ENCODE peak calls at places on chromosome 1, in five cellular contexts. One of them, this sample, is unnamed.
A peak's percentile ranks its signal among the peaks of the same experiment; 100 is the strongest.

GRCh38 chr1:85707267-85707989 is 805 bp downstream of the ZNHIT6 start:
- DNase-seq in K562: no peak
- DNase-seq in H9: no peak
- DNase-seq in PC-3: no peak
- DNase-seq in fibroblast of lung: no peak
- DNase-seq in this sample: no peak

GRCh38 chr1:47436979-47437517 is 796 bp upstream of the FOXD2 start:
- DNase-seq in K562: no peak
- DNase-seq in H9: no peak
- DNase-seq in PC-3: peak; percentile 24
- DNase-seq in fibroblast of lung: peak; percentile 31
- DNase-seq in this sample: no peak

GRCh38 chr1:236400061-236400638 is 6.1 kb downstream of the EDARADD start:
- DNase-seq in K562: no peak
- DNase-seq in H9: peak; percentile 47
- DNase-seq in PC-3: no peak
- DNase-seq in fibroblast of lung: no peak
- DNase-seq in this sample: no peak

GRCh38 chr1:211126622-211127021 is 7.3 kb downstream of the KCNH1 start:
- DNase-seq in K562: no peak
- DNase-seq in H9: no peak
- DNase-seq in PC-3: no peak
- DNase-seq in fibroblast of lung: no peak
- DNase-seq in this sample: no peak

GRCh38 chr1:46603481-46603857 is 599 bp downstream of the MKNK1 start:
- DNase-seq in K562: no peak
- DNase-seq in H9: no peak
- DNase-seq in PC-3: no peak
- DNase-seq in fibroblast of lung: no peak
- DNase-seq in this sample: no peak

GRCh38 chr1:98949166-98949565 is 55.5 kb downstream of the PLPPR5 start:
- DNase-seq in K562: no peak
- DNase-seq in H9: no peak
- DNase-seq in PC-3: no peak
- DNase-seq in fibroblast of lung: no peak
- DNase-seq in this sample: no peak

GRCh38 chr1:169892176-169892818 is 1.4 kb downstream of the SCYL3 start:
- DNase-seq in K562: no peak
- DNase-seq in H9: no peak
- DNase-seq in PC-3: no peak
- DNase-seq in fibroblast of lung: no peak
- DNase-seq in this sample: no peak

GRCh38 chr1:184028854-184029623 is 8.5 kb downstream of the COLGALT2 start:
- DNase-seq in K562: no peak
- DNase-seq in H9: no peak
- DNase-seq in PC-3: no peak
- DNase-seq in fibroblast of lung: no peak
- DNase-seq in this sample: no peak

GRCh38 chr1:230713915-230714764 is at the start of gene AGT:
- DNase-seq in K562: no peak
- DNase-seq in H9: no peak
- DNase-seq in PC-3: peak; percentile 95
- DNase-seq in fibroblast of lung: peak; percentile 94
- DNase-seq in this sample: peak; percentile 15

GRCh38 chr1:231337043-231337471 is 595 bp downstream of the EXOC8 start:
- DNase-seq in K562: peak; percentile 57
- DNase-seq in H9: no peak
- DNase-seq in PC-3: no peak
- DNase-seq in fibroblast of lung: no peak
- DNase-seq in this sample: no peak

GRCh38 chr1:239527046-239527693 is 140.8 kb downstream of the CHRM3 start:
- DNase-seq in K562: no peak
- DNase-seq in H9: no peak
- DNase-seq in PC-3: no peak
- DNase-seq in fibroblast of lung: no peak
- DNase-seq in this sample: no peak

GRCh38 chr1:25024631-25025350 is 94.7 kb upstream of the RUNX3 start:
- DNase-seq in K562: no peak
- DNase-seq in H9: no peak
- DNase-seq in PC-3: no peak
- DNase-seq in fibroblast of lung: no peak
- DNase-seq in this sample: no peak

GRCh38 chr1:95096218-95096841 is 20.8 kb upstream of the TLCD4 start:
- DNase-seq in K562: peak; percentile 24
- DNase-seq in H9: no peak
- DNase-seq in PC-3: peak; percentile 86
- DNase-seq in fibroblast of lung: no peak
- DNase-seq in this sample: peak; percentile 58

GRCh38 chr1:59511476-59512465 is 214.9 kb downstream of the FGGY start:
- DNase-seq in K562: no peak
- DNase-seq in H9: no peak
- DNase-seq in PC-3: no peak
- DNase-seq in fibroblast of lung: peak; percentile 59
- DNase-seq in this sample: no peak

GRCh38 chr1:187384504-187384903 is 555.8 kb downstream of the PLA2G4A start:
- DNase-seq in K562: no peak
- DNase-seq in H9: no peak
- DNase-seq in PC-3: no peak
- DNase-seq in fibroblast of lung: no peak
- DNase-seq in this sample: no peak

GRCh38 chr1:182595641-182596240 is 6.7 kb upstream of the RNASEL start:
- DNase-seq in K562: peak; percentile 76
- DNase-seq in H9: peak; percentile 72
- DNase-seq in PC-3: peak; percentile 63
- DNase-seq in fibroblast of lung: peak; percentile 67
- DNase-seq in this sample: peak; percentile 45

GRCh38 chr1:115332813-115333608 is 5.0 kb downstream of the NGF start:
- DNase-seq in K562: no peak
- DNase-seq in H9: no peak
- DNase-seq in PC-3: no peak
- DNase-seq in fibroblast of lung: peak; percentile 88
- DNase-seq in this sample: no peak

GRCh38 chr1:1168156-1168450 is 5.6 kb upstream of the TTLL10 start:
- DNase-seq in K562: no peak
- DNase-seq in H9: peak; percentile 19
- DNase-seq in PC-3: no peak
- DNase-seq in fibroblast of lung: no peak
- DNase-seq in this sample: no peak

GRCh38 chr1:198630863-198631262 is 8.0 kb upstream of the PTPRC start:
- DNase-seq in K562: no peak
- DNase-seq in H9: no peak
- DNase-seq in PC-3: no peak
- DNase-seq in fibroblast of lung: no peak
- DNase-seq in this sample: no peak

GRCh38 chr1:16146888-16147614 is 8.8 kb downstream of the EPHA2 start:
- DNase-seq in K562: peak; percentile 37
- DNase-seq in H9: no peak
- DNase-seq in PC-3: peak; percentile 68
- DNase-seq in fibroblast of lung: no peak
- DNase-seq in this sample: peak; percentile 52

GRCh38 chr1:216600730-216601426 is 122.4 kb downstream of the ESRRG start:
- DNase-seq in K562: no peak
- DNase-seq in H9: peak; percentile 73
- DNase-seq in PC-3: peak; percentile 82
- DNase-seq in fibroblast of lung: peak; percentile 87
- DNase-seq in this sample: peak; percentile 17

DNA sequence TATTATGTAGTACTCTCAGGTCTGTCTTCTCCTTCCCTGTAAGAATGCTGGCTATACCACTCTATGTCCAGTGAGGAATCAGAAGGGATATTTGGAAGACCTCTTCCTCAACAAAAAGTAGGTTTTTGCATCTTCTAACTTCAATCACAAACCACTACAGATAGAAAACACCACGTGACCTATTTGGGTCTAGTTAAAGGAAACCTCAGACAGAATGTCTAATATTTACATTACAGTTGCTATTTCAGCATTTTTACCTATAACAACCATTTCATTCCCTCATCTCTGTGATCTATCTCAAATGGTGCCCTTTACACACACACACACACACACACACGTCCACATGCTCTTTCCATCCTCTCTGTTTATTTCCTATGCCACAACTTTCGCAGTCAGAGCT is 7.9 kb upstream of the ADORA3 start:
- DNase-seq in K562: no peak
- DNase-seq in H9: no peak
- DNase-seq in PC-3: no peak
- DNase-seq in fibroblast of lung: no peak
- DNase-seq in this sample: no peak
- H3K4me1 ChIP-seq in K562: peaks cover 31% of the 10 kb centered on the region
- H3K4me1 ChIP-seq in H9: no peaks in the 10 kb centered on the region
- H3K4me1 ChIP-seq in PC-3: peaks cover 12% of the 10 kb centered on the region
- H3K4me1 ChIP-seq in fibroblast of lung: peaks cover 9% of the 10 kb centered on the region
- H3K4me1 ChIP-seq in this sample: peaks cover 23% of the 10 kb centered on the region

GRCh38 chr1:93579891-93580290 is 101.7 kb downstream of the BCAR3 start:
- DNase-seq in K562: no peak
- DNase-seq in H9: no peak
- DNase-seq in PC-3: peak; percentile 90
- DNase-seq in fibroblast of lung: peak; percentile 96
- DNase-seq in this sample: peak; percentile 100
- H3K79me2 ChIP-seq in K562: no peaks in the 10 kb centered on the region
- H3K79me2 ChIP-seq in H9: no peaks in the 10 kb centered on the region
- H3K79me2 ChIP-seq in PC-3: peaks cover 81% of the 10 kb centered on the region
- H3K79me2 ChIP-seq in fibroblast of lung: peaks cover 22% of the 10 kb centered on the region
- H3K79me2 ChIP-seq in this sample: peaks cover 95% of the 10 kb centered on the region

GRCh38 chr1:41475346-41475745 is 9.1 kb downstream of the EDN2 start:
- DNase-seq in K562: no peak
- DNase-seq in H9: no peak
- DNase-seq in PC-3: no peak
- DNase-seq in fibroblast of lung: no peak
- DNase-seq in this sample: no peak
- H3K4me1 ChIP-seq in K562: no peaks in the 10 kb centered on the region
- H3K4me1 ChIP-seq in H9: no peaks in the 10 kb centered on the region
- H3K4me1 ChIP-seq in PC-3: no peaks in the 10 kb centered on the region
- H3K4me1 ChIP-seq in fibroblast of lung: no peaks in the 10 kb centered on the region
- H3K4me1 ChIP-seq in this sample: peaks cover 37% of the 10 kb centered on the region

DNA sequence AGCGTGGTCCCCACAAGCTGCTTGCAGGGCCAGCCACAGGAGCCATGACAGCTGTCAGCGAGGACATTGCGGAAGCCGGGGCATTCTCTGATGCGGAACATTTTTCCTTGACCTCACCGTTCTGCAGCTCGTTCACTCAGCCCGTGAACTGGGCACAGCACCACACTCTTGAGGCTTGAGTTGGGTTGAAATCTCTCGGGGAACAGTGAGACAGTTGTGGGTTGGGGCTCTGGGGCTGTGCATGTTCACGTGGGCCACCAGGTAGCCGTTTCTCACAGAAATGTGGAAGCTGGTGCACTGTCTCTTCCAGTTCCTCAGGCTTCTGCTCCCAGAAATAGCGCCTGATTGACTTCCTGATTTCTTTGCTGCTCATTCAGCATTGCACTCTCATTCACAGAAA is 69.8 kb downstream of the SPSB1 start:
- DNase-seq in K562: no peak
- DNase-seq in H9: no peak
- DNase-seq in PC-3: no peak
- DNase-seq in fibroblast of lung: no peak
- DNase-seq in this sample: no peak
- H3K79me2 ChIP-seq in K562: no peaks in the 10 kb centered on the region
- H3K79me2 ChIP-seq in H9: no peaks in the 10 kb centered on the region
- H3K79me2 ChIP-seq in PC-3: peaks cover 35% of the 10 kb centered on the region
- H3K79me2 ChIP-seq in fibroblast of lung: peaks cover 33% of the 10 kb centered on the region
- H3K79me2 ChIP-seq in this sample: no peaks in the 10 kb centered on the region

DNA sequence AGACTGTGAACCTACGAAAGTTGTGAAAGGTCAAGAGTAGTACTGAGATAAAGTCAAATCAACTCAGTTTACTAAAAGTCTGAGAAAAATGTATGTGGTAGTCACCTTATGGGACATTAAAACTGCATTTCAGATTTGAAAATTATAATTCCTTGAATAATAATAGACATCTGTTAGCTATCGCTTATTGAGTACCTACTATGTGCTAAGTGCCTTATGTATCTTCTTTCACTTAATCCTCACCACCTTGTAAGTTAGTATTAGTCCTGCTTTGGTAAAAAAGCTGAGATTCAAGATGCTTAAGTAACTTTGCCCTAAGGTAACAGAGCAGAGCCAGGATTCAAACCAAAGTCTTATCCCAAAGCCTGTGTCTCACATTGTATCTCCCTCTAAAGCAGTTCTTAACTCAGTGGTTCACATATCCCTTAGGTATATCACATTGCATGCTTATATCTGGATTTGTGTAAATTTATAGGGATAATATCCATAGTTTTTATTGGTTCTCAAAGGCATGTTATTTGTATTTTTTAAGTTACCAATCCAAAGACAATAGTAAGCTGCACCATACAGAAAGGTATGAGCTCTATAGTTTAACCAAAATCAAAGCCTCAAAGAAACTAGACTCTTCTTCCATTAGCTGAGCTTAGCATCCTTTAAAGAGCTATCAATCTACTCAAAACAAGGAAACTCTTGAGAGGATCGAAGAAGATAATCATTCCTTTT is 865 bp downstream of the PIGC start:
- DNase-seq in K562: no peak
- DNase-seq in H9: no peak
- DNase-seq in PC-3: no peak
- DNase-seq in fibroblast of lung: no peak
- DNase-seq in this sample: no peak
- H3K4me1 ChIP-seq in K562: peaks cover 32% of the 10 kb centered on the region
- H3K4me1 ChIP-seq in H9: no peaks in the 10 kb centered on the region
- H3K4me1 ChIP-seq in PC-3: peaks cover 39% of the 10 kb centered on the region
- H3K4me1 ChIP-seq in fibroblast of lung: no peaks in the 10 kb centered on the region
- H3K4me1 ChIP-seq in this sample: peaks cover 21% of the 10 kb centered on the region

DNA sequence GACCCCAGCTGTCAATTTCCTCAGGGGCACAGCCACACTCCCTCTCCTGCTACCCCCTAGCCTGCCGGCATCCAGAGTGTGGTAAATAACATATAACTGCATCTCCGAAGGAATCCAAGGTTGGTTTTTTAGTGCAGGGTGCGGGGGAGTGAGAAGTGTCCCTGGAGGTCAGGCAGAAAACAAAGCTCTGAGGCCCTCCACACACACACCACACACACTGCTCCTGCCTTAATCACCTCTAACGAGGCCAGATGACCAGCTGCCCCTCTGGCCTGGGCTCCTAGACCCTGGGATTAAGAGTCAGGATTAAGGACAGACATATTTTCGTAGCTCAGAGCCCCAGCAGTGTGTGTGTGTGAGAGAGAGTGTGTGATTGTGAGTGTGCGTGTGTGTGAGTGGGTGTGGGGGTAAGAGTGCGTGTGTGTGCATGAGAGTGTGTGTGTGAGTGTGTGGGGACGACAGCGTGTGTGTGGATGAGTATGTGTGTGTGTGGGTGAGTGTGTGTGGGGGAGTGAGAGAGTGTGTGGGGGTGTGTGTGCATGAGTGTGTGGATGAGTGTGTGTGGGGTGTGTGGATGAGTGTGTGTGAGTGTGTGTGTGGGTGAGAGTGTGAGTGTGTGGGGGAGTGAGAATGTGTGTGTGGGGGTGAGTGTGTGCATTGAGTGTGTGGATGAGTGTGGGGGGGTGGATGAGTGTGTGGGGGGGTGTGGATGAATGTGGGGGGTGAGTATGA is 14.6 kb downstream of the SDC3 start:
- DNase-seq in K562: no peak
- DNase-seq in H9: no peak
- DNase-seq in PC-3: no peak
- DNase-seq in fibroblast of lung: no peak
- DNase-seq in this sample: no peak
- H3K79me2 ChIP-seq in K562: peaks cover 13% of the 10 kb centered on the region
- H3K79me2 ChIP-seq in H9: no peaks in the 10 kb centered on the region
- H3K79me2 ChIP-seq in PC-3: no peaks in the 10 kb centered on the region
- H3K79me2 ChIP-seq in fibroblast of lung: peaks cover 2% of the 10 kb centered on the region
- H3K79me2 ChIP-seq in this sample: no peaks in the 10 kb centered on the region

GRCh38 chr1:203406446-203407045 is 55.6 kb upstream of the FMOD start:
- DNase-seq in K562: no peak
- DNase-seq in H9: no peak
- DNase-seq in PC-3: no peak
- DNase-seq in fibroblast of lung: no peak
- DNase-seq in this sample: no peak
- H3K4me1 ChIP-seq in K562: no peaks in the 10 kb centered on the region
- H3K4me1 ChIP-seq in H9: no peaks in the 10 kb centered on the region
- H3K4me1 ChIP-seq in PC-3: peaks cover 9% of the 10 kb centered on the region
- H3K4me1 ChIP-seq in fibroblast of lung: peaks cover 27% of the 10 kb centered on the region
- H3K4me1 ChIP-seq in this sample: peaks cover 5% of the 10 kb centered on the region